ENCODE peak calls at places on chromosomes 4 and X, in five cellular contexts. One of them, this sample, is unnamed.

GRCh38 chrX:129749069-129749468 is 10.3 kb downstream of the XPNPEP2 start:
- DNase-seq in neural progenitor cell: no peak
- DNase-seq in AG04450: no peak
- DNase-seq in mammary epithelial cell: no peak
- DNase-seq in uterus: no peak
- DNase-seq in this sample: no peak

GRCh38 chr4:121041307-121042090 is 30.8 kb downstream of the NDNF start:
- DNase-seq in neural progenitor cell: no peak
- DNase-seq in AG04450: no peak
- DNase-seq in mammary epithelial cell: no peak
- DNase-seq in uterus: no peak
- DNase-seq in this sample: no peak

GRCh38 chr4:89752932-89753598 is 83.9 kb downstream of the SNCA start:
- DNase-seq in neural progenitor cell: no peak
- DNase-seq in AG04450: peak
- DNase-seq in mammary epithelial cell: peak
- DNase-seq in uterus: peak
- DNase-seq in this sample: no peak

GRCh38 chr4:29311231-29311630 is 1408.9 kb upstream of the PCDH7 start:
- DNase-seq in neural progenitor cell: no peak
- DNase-seq in AG04450: no peak
- DNase-seq in mammary epithelial cell: no peak
- DNase-seq in uterus: no peak
- DNase-seq in this sample: no peak

GRCh38 chr4:38902695-38903094 is 35.1 kb downstream of the FAM114A1 start:
- DNase-seq in neural progenitor cell: peak
- DNase-seq in AG04450: no peak
- DNase-seq in mammary epithelial cell: peak
- DNase-seq in uterus: no peak
- DNase-seq in this sample: no peak

GRCh38 chrX:151762802-151763201 is 28.3 kb downstream of the CNGA2 start:
- DNase-seq in neural progenitor cell: no peak
- DNase-seq in AG04450: no peak
- DNase-seq in mammary epithelial cell: no peak
- DNase-seq in uterus: no peak
- DNase-seq in this sample: peak

GRCh38 chr4:53450773-53451172 is 73.3 kb downstream of the FIP1L1 start:
- DNase-seq in neural progenitor cell: no peak
- DNase-seq in AG04450: no peak
- DNase-seq in mammary epithelial cell: peak
- DNase-seq in uterus: no peak
- DNase-seq in this sample: no peak

GRCh38 chr4:30370105-30370504 is 350.1 kb upstream of the PCDH7 start:
- DNase-seq in neural progenitor cell: no peak
- DNase-seq in AG04450: no peak
- DNase-seq in mammary epithelial cell: no peak
- DNase-seq in uterus: no peak
- DNase-seq in this sample: no peak

GRCh38 chr4:30828290-30828926 is 108.2 kb downstream of the PCDH7 start:
- DNase-seq in neural progenitor cell: no peak
- DNase-seq in AG04450: no peak
- DNase-seq in mammary epithelial cell: peak
- DNase-seq in uterus: no peak
- DNase-seq in this sample: no peak

GRCh38 chr4:6960154-6960553 is 50.5 kb downstream of the TBC1D14 start:
- DNase-seq in neural progenitor cell: no peak
- DNase-seq in AG04450: no peak
- DNase-seq in mammary epithelial cell: no peak
- DNase-seq in uterus: no peak
- DNase-seq in this sample: no peak
- H3K27ac ChIP-seq in neural progenitor cell: no peak
- H3K27ac ChIP-seq in AG04450: no peak
- H3K27ac ChIP-seq in mammary epithelial cell: no peak
- H3K27ac ChIP-seq in uterus: no peak
- H3K27ac ChIP-seq in this sample: no peak

GRCh38 chr4:70935038-70935437 is 32.9 kb downstream of the MOB1B start:
- DNase-seq in neural progenitor cell: no peak
- DNase-seq in AG04450: no peak
- DNase-seq in mammary epithelial cell: no peak
- DNase-seq in uterus: no peak
- DNase-seq in this sample: no peak

GRCh38 chr4:70932984-70933383 is 30.8 kb downstream of the MOB1B start:
- DNase-seq in neural progenitor cell: no peak
- DNase-seq in AG04450: no peak
- DNase-seq in mammary epithelial cell: no peak
- DNase-seq in uterus: no peak
- DNase-seq in this sample: no peak

GRCh38 chr4:70927502-70928139 is 25.5 kb downstream of the MOB1B start:
- DNase-seq in neural progenitor cell: no peak
- DNase-seq in AG04450: no peak
- DNase-seq in mammary epithelial cell: no peak
- DNase-seq in uterus: no peak
- DNase-seq in this sample: no peak

GRCh38 chr4:70931359-70931758 is 29.2 kb downstream of the MOB1B start:
- DNase-seq in neural progenitor cell: no peak
- DNase-seq in AG04450: no peak
- DNase-seq in mammary epithelial cell: no peak
- DNase-seq in uterus: no peak
- DNase-seq in this sample: no peak

DNA sequence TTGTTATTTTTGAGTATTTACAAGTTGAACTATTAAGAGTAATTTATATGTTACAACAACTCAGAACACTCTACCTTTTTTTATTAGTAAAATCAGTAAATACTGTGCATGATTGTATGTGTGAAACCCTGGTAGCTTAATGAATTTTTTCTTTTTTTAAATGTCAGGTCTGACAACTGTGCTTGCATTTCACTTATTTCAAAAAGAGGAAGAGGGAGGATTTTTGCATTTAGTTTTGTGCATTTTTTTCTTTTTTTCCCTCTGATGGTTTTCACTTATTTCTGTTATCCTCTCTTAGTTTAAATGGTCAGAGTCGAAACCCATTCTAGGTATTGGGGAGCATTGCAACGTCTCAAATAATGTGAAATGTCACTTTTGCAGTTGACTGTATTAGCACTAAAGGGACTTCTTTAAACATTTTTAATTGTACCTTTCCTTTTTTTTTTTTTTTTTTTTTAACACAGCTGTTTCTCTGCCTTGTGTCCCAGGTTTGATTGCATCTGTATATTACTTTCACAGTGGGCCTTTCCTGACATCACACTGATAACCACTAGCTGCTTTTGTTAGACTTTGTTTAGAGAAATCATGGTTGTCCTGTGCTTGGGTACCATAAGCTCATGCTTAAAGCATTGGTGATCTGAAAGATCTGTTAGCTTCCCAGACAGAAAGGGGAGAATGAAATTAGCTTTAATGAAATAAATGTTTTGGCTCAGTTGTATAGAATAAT is 28.5 kb downstream of the MOB1B start:
- DNase-seq in neural progenitor cell: no peak
- DNase-seq in AG04450: no peak
- DNase-seq in mammary epithelial cell: no peak
- DNase-seq in uterus: no peak
- DNase-seq in this sample: no peak
- H3K4me3 ChIP-seq in neural progenitor cell: no peak
- H3K4me3 ChIP-seq in AG04450: no peak
- H3K4me3 ChIP-seq in mammary epithelial cell: no peak
- H3K4me3 ChIP-seq in uterus: no peak
- H3K4me3 ChIP-seq in this sample: no peak

DNA sequence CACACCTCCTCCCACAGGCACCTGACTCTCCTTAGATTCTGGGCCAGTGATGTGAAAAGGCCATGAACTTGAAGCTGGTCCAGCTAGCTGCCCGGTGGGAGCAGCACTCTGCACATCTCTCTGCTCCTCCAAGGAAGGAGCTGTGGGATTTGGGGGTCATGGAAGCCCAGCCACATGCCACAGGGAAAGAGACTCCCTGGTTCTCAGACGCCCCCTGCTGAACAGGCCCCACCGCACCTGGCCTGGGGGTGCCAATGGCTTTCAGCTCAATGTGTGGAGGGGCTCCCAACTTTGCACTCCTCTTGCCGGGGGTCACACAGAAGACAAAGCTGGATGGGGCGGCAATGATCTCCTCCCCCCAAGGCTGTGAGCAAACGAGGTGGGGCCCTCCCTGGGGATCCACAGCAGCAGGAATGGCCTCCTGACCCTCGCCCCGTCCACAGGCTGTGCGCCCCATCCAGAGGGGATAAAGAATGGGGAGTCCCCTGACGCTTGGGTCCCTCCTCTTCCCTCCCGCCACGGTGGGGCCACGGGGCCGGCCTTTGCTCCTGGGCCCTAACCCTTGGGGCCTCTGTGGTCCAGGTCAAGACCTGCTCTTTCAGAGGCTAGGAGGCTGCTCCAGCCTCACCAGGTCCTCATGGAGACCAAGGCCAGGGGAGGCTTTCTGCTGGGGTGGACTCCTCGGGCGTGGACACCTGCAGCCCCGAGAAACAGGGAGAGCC is 51.3 kb downstream of the GAK start:
- DNase-seq in neural progenitor cell: no peak
- DNase-seq in AG04450: no peak
- DNase-seq in mammary epithelial cell: no peak
- DNase-seq in uterus: no peak
- DNase-seq in this sample: no peak
- TF ChIP-seq CTCF in neural progenitor cell: no peak
- TF ChIP-seq CTCF in AG04450: no peak
- TF ChIP-seq CTCF in mammary epithelial cell: no peak
- TF ChIP-seq CTCF in uterus: no peak
- TF ChIP-seq CTCF in this sample: no peak

GRCh38 chr4:163343604-163344146 is at the start of gene NPY5R:
- DNase-seq in neural progenitor cell: peak
- DNase-seq in AG04450: no peak
- DNase-seq in mammary epithelial cell: no peak
- DNase-seq in uterus: peak
- DNase-seq in this sample: no peak
- H3K27ac ChIP-seq in neural progenitor cell: no peak
- H3K27ac ChIP-seq in AG04450: no peak
- H3K27ac ChIP-seq in mammary epithelial cell: no peak
- H3K27ac ChIP-seq in uterus: peak
- H3K27ac ChIP-seq in this sample: peak

DNA sequence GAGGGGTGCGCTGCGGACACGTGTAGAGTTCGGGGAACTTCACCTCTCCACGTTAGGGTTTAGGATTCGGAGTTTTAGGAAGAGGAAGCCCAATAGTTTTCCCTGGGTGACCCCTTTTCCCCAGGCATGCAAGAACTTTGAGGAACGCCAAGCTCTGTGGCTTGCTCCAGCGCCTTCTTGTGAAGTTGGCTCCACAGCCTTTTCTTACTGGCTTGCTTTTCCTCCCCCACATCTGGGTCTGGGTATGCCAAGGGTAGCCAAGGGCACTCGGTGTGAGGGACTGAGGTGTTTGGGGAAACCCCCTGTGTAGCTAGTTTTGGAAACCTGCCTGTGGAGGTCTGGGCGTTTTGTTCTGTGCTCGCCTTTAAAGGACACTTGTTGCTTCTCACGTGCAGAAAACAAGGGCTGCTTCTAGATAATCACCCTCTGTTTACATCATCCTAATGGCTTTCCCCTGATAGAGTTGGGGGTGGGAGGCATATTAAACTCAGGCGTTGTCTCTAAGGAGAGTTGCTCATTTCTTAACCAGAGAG is 746 bp downstream of the EDNRA start:
- DNase-seq in neural progenitor cell: peak
- DNase-seq in AG04450: no peak
- DNase-seq in mammary epithelial cell: no peak
- DNase-seq in uterus: peak
- DNase-seq in this sample: no peak
- H3K4me3 ChIP-seq in neural progenitor cell: peak
- H3K4me3 ChIP-seq in AG04450: peak
- H3K4me3 ChIP-seq in mammary epithelial cell: peak
- H3K4me3 ChIP-seq in uterus: peak
- H3K4me3 ChIP-seq in this sample: peak

GRCh38 chr4:138821321-138821720 is 194.3 kb upstream of the NOCT start:
- DNase-seq in neural progenitor cell: no peak
- DNase-seq in AG04450: no peak
- DNase-seq in mammary epithelial cell: no peak
- DNase-seq in uterus: no peak
- DNase-seq in this sample: no peak
- TF ChIP-seq CTCF in neural progenitor cell: no peak
- TF ChIP-seq CTCF in AG04450: no peak
- TF ChIP-seq CTCF in mammary epithelial cell: no peak
- TF ChIP-seq CTCF in uterus: no peak
- TF ChIP-seq CTCF in this sample: no peak

GRCh38 chr4:101983835-101984234 is 193.3 kb downstream of the BANK1 start:
- DNase-seq in neural progenitor cell: no peak
- DNase-seq in AG04450: no peak
- DNase-seq in mammary epithelial cell: no peak
- DNase-seq in uterus: no peak
- DNase-seq in this sample: no peak

GRCh38 chr4:101987623-101988243 is 197.2 kb downstream of the BANK1 start:
- DNase-seq in neural progenitor cell: no peak
- DNase-seq in AG04450: no peak
- DNase-seq in mammary epithelial cell: no peak
- DNase-seq in uterus: no peak
- DNase-seq in this sample: no peak

GRCh38 chr4:101977096-101977495 is 186.6 kb downstream of the BANK1 start:
- DNase-seq in neural progenitor cell: no peak
- DNase-seq in AG04450: peak
- DNase-seq in mammary epithelial cell: peak
- DNase-seq in uterus: no peak
- DNase-seq in this sample: no peak

GRCh38 chr4:101981756-101982155 is 191.2 kb downstream of the BANK1 start:
- DNase-seq in neural progenitor cell: peak
- DNase-seq in AG04450: no peak
- DNase-seq in mammary epithelial cell: peak
- DNase-seq in uterus: no peak
- DNase-seq in this sample: no peak
- H3K27ac ChIP-seq in neural progenitor cell: no peak
- H3K27ac ChIP-seq in AG04450: no peak
- H3K27ac ChIP-seq in mammary epithelial cell: no peak
- H3K27ac ChIP-seq in uterus: no peak
- H3K27ac ChIP-seq in this sample: no peak

This sample was measured in coronary artery.